ENCODE peak calls at places on chromosomes 3 and 15, in four cellular contexts. H is adipocyte; R is CD8-positive, alpha-beta memory T cell; M is spleen. Y is an unnamed sample. For H3K4me1, the result is how much of the 10 kb centered on the place peaks cover.

GRCh38 chr3:102791641-102792589 is 357.1 kb downstream of the ZPLD1 start:
- DNase-seq in H (peak), M (no peak), R (no peak), Y (no peak)

GRCh38 chr3:126927405-126927750 is 55.5 kb upstream of the PLXNA1 start:
- DNase-seq in M (no peak), H (no peak), R (no peak), Y (no peak)

GRCh38 chr3:133931084-133931483 is 35.4 kb upstream of the RAB6B start:
- DNase-seq in M (peak), R (no peak), H (no peak), Y (no peak)

GRCh38 chr15:61295239-61295638 is 66.1 kb upstream of the RORA start:
- DNase-seq in H (no peak), R (no peak), M (no peak), Y (no peak)

GRCh38 chr15:32746116-32746857 is 28.5 kb downstream of the GREM1 start:
- DNase-seq in H (no peak), M (no peak), R (no peak), Y (no peak)

GRCh38 chr15:51967583-51967982 is 4.0 kb downstream of the LEO1 start:
- DNase-seq in M (no peak), H (no peak), R (no peak), Y (no peak)

GRCh38 chr15:33442449-33442848 is 131.7 kb downstream of the RYR3 start:
- DNase-seq in M (no peak), R (no peak), H (no peak), Y (no peak)

GRCh38 chr15:75836953-75837321 is 6.3 kb upstream of the UBE2Q2 start:
- DNase-seq in R (no peak), H (peak), M (no peak), Y (peak)

GRCh38 chr15:32718082-32718821 is 448 bp downstream of the GREM1 start:
- DNase-seq in H (peak), M (no peak), R (no peak), Y (no peak)

GRCh38 chr3:72681598-72681997 is 166.6 kb downstream of the SHQ1 start:
- DNase-seq in M (no peak), R (no peak), H (no peak), Y (no peak)

GRCh38 chr15:93030430-93031102 is 58.4 kb downstream of the RGMA start:
- DNase-seq in H (peak), M (peak), R (peak), Y (peak)

GRCh38 chr15:41286665-41287333 is 45.6 kb downstream of the OIP5 start:
- DNase-seq in M (no peak), R (no peak), H (peak), Y (no peak)

GRCh38 chr15:100898661-100899462 is 19.2 kb downstream of the ALDH1A3 start:
- DNase-seq in H (no peak), M (no peak), R (no peak), Y (no peak)

GRCh38 chr3:45226206-45226915 is at the start of gene TMEM158:
- DNase-seq in H (peak), R (peak), M (peak), Y (peak)

GRCh38 chr3:134353831-134354611 is 20.2 kb downstream of the AMOTL2 start:
- DNase-seq in R (no peak), M (peak), H (no peak), Y (no peak)

GRCh38 chr3:197547618-197548017 is 8.2 kb downstream of the BDH1 start:
- DNase-seq in H (no peak), R (no peak), M (no peak), Y (no peak)

GRCh38 chr3:112056451-112056929 is 22.0 kb downstream of the TMPRSS7 start:
- DNase-seq in R (no peak), H (peak), M (no peak), Y (no peak)

GRCh38 chr15:67097893-67098740 is 32.7 kb downstream of the SMAD3 start:
- DNase-seq in R (no peak), H (peak), M (no peak), Y (no peak)

GRCh38 chr3:81451611-81452010 is 309.8 kb downstream of the GBE1 start:
- DNase-seq in H (peak), M (no peak), R (no peak), Y (no peak)

GRCh38 chr3:169104972-169105371 is 558.5 kb downstream of the MECOM start:
- DNase-seq in R (no peak), H (no peak), M (no peak), Y (no peak)

GRCh38 chr3:127529346-127530188 is 61.0 kb downstream of the TPRA1 start:
- DNase-seq in H (no peak), M (no peak), R (no peak), Y (no peak)

GRCh38 chr3:8625991-8626390 is 18.6 kb downstream of the SSUH2 start:
- DNase-seq in H (peak), M (no peak), R (no peak), Y (no peak)

GRCh38 chr3:86938305-86938704 is 52.6 kb downstream of the VGLL3 start:
- DNase-seq in M (no peak), R (no peak), H (peak), Y (no peak)

GRCh38 chr15:46857103-46857502 is 860.2 kb upstream of the SEMA6D start:
- DNase-seq in M (no peak), H (no peak), R (no peak), Y (no peak)

GRCh38 chr3:50445919-50446318 is 57.5 kb downstream of the CACNA2D2 start:
- DNase-seq in M (no peak), R (no peak), H (no peak), Y (no peak)

GRCh38 chr3:67154429-67154828 is 156.3 kb downstream of the KBTBD8 start:
- DNase-seq in M (no peak), R (no peak), H (no peak), Y (no peak)

GRCh38 chr15:67076147-67076843 is 10.9 kb downstream of the SMAD3 start:
- DNase-seq in M (no peak), R (no peak), H (no peak), Y (no peak)

GRCh38 chr3:55486101-55486856 is 827 bp downstream of the WNT5A start:
- DNase-seq in R (no peak), M (peak), H (peak), Y (no peak)

GRCh38 chr3:69419276-69419675 is 33.4 kb upstream of the FRMD4B start:
- DNase-seq in M (no peak), R (no peak), H (no peak), Y (no peak)

GRCh38 chr15:71707230-71708051 is 102.9 kb upstream of the NR2E3 start:
- DNase-seq in M (no peak), R (no peak), H (peak), Y (no peak)

GRCh38 chr3:56468184-56469106 is at the start of gene ERC2:
- DNase-seq in H (peak), R (no peak), M (no peak), Y (no peak)

GRCh38 chr15:101723161-101723873 is 956 bp downstream of the TARS3 start:
- DNase-seq in M (no peak), H (peak), R (peak), Y (peak)

GRCh38 chr3:184630861-184631260 is 69.3 kb downstream of the EPHB3 start:
- DNase-seq in R (no peak), H (no peak), M (peak), Y (no peak)

GRCh38 chr3:184632551-184632950 is 71.0 kb downstream of the EPHB3 start:
- DNase-seq in M (peak), H (no peak), R (no peak), Y (no peak)

GRCh38 chr3:184629555-184630160 is 68.1 kb downstream of the EPHB3 start:
- DNase-seq in R (no peak), H (no peak), M (peak), Y (no peak)

GRCh38 chr3:184631339-184631965 is 69.9 kb downstream of the EPHB3 start:
- DNase-seq in H (no peak), M (peak), R (no peak), Y (no peak)

GRCh38 chr3:184626942-184627341 is 65.4 kb downstream of the EPHB3 start:
- DNase-seq in H (no peak), R (no peak), M (peak), Y (no peak)
- H3K4me1 ChIP-seq in H (under half), R (under half), M (under half), Y (under half)

GRCh38 chr15:68730491-68731317 is 90.0 kb downstream of the ANP32A start:
- DNase-seq in R (peak), H (peak), M (no peak), Y (peak)
- H3K4me1 ChIP-seq in R (under half), H (under half), M (under half), Y (under half)

DNA sequence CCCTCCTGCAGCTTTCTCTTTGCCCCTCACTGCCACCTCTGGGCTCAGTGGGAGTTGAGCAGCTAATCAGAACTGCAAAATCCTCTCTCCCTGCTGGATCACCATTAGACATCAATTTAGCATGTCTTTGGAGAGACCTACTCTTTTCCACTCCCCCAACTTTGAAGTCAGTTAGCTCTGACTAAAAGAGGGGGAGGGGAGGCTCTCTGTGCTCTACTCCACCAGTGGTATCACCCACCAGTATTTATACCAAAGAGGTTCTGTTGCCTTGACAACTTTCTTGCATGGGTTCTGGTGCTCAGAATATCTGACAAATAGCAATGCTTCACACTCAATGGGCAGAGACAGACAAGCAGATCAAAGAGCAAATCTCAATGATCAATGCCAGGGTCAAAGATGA is 146.2 kb upstream of the ROPN1 start:
- DNase-seq in M (no peak), R (no peak), H (no peak), Y (no peak)
- H3K4me1 ChIP-seq in M (under half), R (under half), H (under half), Y (under half)

GRCh38 chr15:37040072-37040742 is 60.1 kb downstream of the MEIS2 start:
- DNase-seq in H (no peak), M (no peak), R (no peak), Y (no peak)

GRCh38 chr15:37038036-37038715 is 62.2 kb downstream of the MEIS2 start:
- DNase-seq in H (peak), R (no peak), M (no peak), Y (no peak)

GRCh38 chr15:37041042-37041441 is 59.3 kb downstream of the MEIS2 start:
- DNase-seq in M (no peak), H (no peak), R (no peak), Y (no peak)

GRCh38 chr15:37037256-37037655 is 63.1 kb downstream of the MEIS2 start:
- DNase-seq in R (no peak), H (no peak), M (no peak), Y (no peak)

DNA sequence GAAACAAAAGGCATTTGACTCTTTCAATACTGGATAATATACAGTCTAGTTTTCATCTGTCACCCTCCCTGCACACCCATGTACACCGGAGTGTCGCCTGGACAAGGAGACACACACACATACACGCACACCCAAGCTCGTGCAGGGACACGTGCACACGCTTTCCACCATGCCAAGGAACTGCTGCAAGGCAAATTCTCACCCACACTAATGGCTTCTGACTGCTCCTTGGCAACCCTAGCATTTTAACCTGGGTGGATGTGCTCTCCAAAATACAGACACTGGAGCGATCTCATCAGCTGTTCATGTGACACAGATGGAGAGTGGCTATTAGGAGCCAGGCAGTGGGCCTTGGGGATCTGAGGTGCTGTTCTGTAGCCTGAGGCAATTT is 61.6 kb downstream of the MEIS2 start:
- DNase-seq in R (no peak), M (no peak), H (no peak), Y (no peak)
- H3K4me1 ChIP-seq in R (under half), M (under half), H (under half), Y (under half)

DNA sequence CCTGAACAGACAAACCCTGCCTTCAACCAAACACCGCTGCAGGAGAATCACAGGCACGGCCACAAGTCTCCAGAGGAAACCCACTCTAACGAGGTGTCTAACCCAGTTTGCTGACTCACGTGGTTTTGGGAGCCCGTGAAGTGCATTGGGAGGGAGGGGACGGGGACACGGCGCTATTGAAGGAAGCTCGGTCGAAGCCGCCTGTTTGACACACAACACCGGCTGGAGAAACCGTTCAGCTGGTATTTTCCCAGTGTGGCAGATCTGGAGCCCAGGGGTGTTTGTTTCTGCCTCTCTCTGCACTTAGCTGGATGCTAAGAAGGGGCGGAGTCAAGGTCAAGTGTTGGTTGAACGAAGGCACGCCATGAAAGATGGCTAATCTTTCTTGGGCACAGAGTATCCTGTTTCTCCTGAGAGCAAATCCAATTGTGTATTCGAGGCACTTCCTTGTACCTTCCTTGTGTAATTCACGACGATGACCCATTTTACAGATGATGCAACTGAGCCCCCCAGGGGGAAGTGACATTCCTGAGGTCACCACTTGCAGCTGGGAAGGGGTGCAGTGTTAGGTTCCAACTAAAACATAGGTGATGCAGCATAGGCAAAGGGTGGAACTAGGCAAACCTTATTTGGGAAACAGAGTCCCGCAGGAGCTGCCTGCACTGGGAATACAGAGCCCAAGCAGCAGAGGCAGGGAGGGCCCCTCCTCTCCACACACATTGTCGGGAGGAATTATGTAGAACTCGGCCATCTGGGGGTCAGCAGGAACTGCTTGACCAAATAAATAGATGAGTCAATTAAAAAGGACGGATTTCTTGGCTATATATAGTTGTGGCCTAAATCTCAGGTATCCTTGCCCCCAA is 22.5 kb downstream of the SLC6A6 start:
- DNase-seq in M (no peak), H (no peak), R (peak), Y (no peak)
- H3K4me1 ChIP-seq in M (half or more), H (under half), R (half or more), Y (half or more)

GRCh38 chr15:78101423-78102105 is 9.2 kb downstream of the SH2D7 start:
- DNase-seq in M (peak), R (no peak), H (no peak), Y (no peak)

GRCh38 chr15:78097667-78098066 is 5.3 kb downstream of the SH2D7 start:
- DNase-seq in M (no peak), R (no peak), H (no peak), Y (no peak)

GRCh38 chr15:78102211-78102610 is 9.8 kb downstream of the SH2D7 start:
- DNase-seq in M (no peak), H (no peak), R (no peak), Y (no peak)

GRCh38 chr15:78100886-78101285 is 8.5 kb downstream of the SH2D7 start:
- DNase-seq in M (peak), H (no peak), R (no peak), Y (no peak)

GRCh38 chr15:78098131-78098755 is 5.9 kb downstream of the SH2D7 start:
- DNase-seq in M (peak), R (no peak), H (no peak), Y (no peak)
- H3K4me1 ChIP-seq in M (under half), R (under half), H (under half), Y (under half)

Y was measured in CD4-positive, CD25-positive, alpha-beta regulatory T cell.